ENCODE peak calls at places on chromosomes 3 and 15, in eight cellular contexts. One of them, this sample, is unnamed.
A peak's percentile ranks its signal among the peaks of the same experiment; 100 is the strongest.

GRCh38 chr3:99119312-99119810 is 217.9 kb upstream of the DCBLD2 start:
- DNase-seq in COLO829: no peak
- DNase-seq in CD8-positive, alpha-beta memory T cell: no peak
- DNase-seq in NB4: no peak
- DNase-seq in HT1080: peak; percentile 22
- DNase-seq in activated T-helper 1 cell treated with Interleukin-2 at 50 U/mL for 16 hours: no peak
- DNase-seq in iPS DF 19.7: no peak
- DNase-seq in glomerular endothelial cell: no peak
- DNase-seq in this sample: no peak

GRCh38 chr15:44193651-44194396 is 1.2 kb downstream of the FRMD5 start:
- DNase-seq in glomerular endothelial cell: no peak
- DNase-seq in NB4: no peak
- DNase-seq in COLO829: no peak
- DNase-seq in iPS DF 19.7: no peak
- DNase-seq in CD8-positive, alpha-beta memory T cell: no peak
- DNase-seq in activated T-helper 1 cell treated with Interleukin-2 at 50 U/mL for 16 hours: no peak
- DNase-seq in HT1080: no peak
- DNase-seq in this sample: no peak

GRCh38 chr15:96230557-96231181 is 99.8 kb upstream of the NR2F2 start:
- DNase-seq in CD8-positive, alpha-beta memory T cell: no peak
- DNase-seq in glomerular endothelial cell: peak; percentile 18
- DNase-seq in iPS DF 19.7: no peak
- DNase-seq in HT1080: peak; percentile 66
- DNase-seq in COLO829: peak; percentile 44
- DNase-seq in NB4: no peak
- DNase-seq in activated T-helper 1 cell treated with Interleukin-2 at 50 U/mL for 16 hours: no peak
- DNase-seq in this sample: no peak

GRCh38 chr3:161560006-161560637 is 63.5 kb downstream of the OTOL1 start:
- DNase-seq in NB4: peak; percentile 52
- DNase-seq in CD8-positive, alpha-beta memory T cell: no peak
- DNase-seq in activated T-helper 1 cell treated with Interleukin-2 at 50 U/mL for 16 hours: no peak
- DNase-seq in HT1080: peak; percentile 44
- DNase-seq in iPS DF 19.7: no peak
- DNase-seq in glomerular endothelial cell: peak; percentile 23
- DNase-seq in COLO829: peak; percentile 40
- DNase-seq in this sample: no peak

GRCh38 chr15:96312641-96313335 is 17.7 kb upstream of the NR2F2 start:
- DNase-seq in iPS DF 19.7: no peak
- DNase-seq in glomerular endothelial cell: no peak
- DNase-seq in COLO829: no peak
- DNase-seq in NB4: peak; percentile 22
- DNase-seq in activated T-helper 1 cell treated with Interleukin-2 at 50 U/mL for 16 hours: no peak
- DNase-seq in CD8-positive, alpha-beta memory T cell: no peak
- DNase-seq in HT1080: peak; percentile 36
- DNase-seq in this sample: no peak

GRCh38 chr3:120039642-120040610 is 54.3 kb downstream of the GSK3B start:
- DNase-seq in activated T-helper 1 cell treated with Interleukin-2 at 50 U/mL for 16 hours: no peak
- DNase-seq in CD8-positive, alpha-beta memory T cell: no peak
- DNase-seq in glomerular endothelial cell: no peak
- DNase-seq in COLO829: no peak
- DNase-seq in iPS DF 19.7: peak; percentile 5
- DNase-seq in HT1080: peak; percentile 43
- DNase-seq in NB4: peak; percentile 36
- DNase-seq in this sample: no peak

GRCh38 chr15:85477730-85478129 is 97.3 kb downstream of the AKAP13 start:
- DNase-seq in CD8-positive, alpha-beta memory T cell: no peak
- DNase-seq in NB4: no peak
- DNase-seq in activated T-helper 1 cell treated with Interleukin-2 at 50 U/mL for 16 hours: no peak
- DNase-seq in HT1080: peak; percentile 63
- DNase-seq in COLO829: no peak
- DNase-seq in iPS DF 19.7: no peak
- DNase-seq in glomerular endothelial cell: peak; percentile 48
- DNase-seq in this sample: no peak

GRCh38 chr15:45795487-45796069 is 160.7 kb downstream of the SQOR start:
- DNase-seq in COLO829: peak; percentile 13
- DNase-seq in NB4: peak; percentile 67
- DNase-seq in iPS DF 19.7: peak; percentile 59
- DNase-seq in activated T-helper 1 cell treated with Interleukin-2 at 50 U/mL for 16 hours: no peak
- DNase-seq in CD8-positive, alpha-beta memory T cell: no peak
- DNase-seq in HT1080: peak; percentile 38
- DNase-seq in glomerular endothelial cell: peak; percentile 76
- DNase-seq in this sample: peak; percentile 29

GRCh38 chr3:38837358-38837757 is 21.3 kb upstream of the SCN10A start:
- DNase-seq in glomerular endothelial cell: no peak
- DNase-seq in CD8-positive, alpha-beta memory T cell: no peak
- DNase-seq in HT1080: no peak
- DNase-seq in NB4: no peak
- DNase-seq in iPS DF 19.7: no peak
- DNase-seq in activated T-helper 1 cell treated with Interleukin-2 at 50 U/mL for 16 hours: no peak
- DNase-seq in COLO829: no peak
- DNase-seq in this sample: no peak

GRCh38 chr15:101201411-101202174 is 50.3 kb downstream of the CHSY1 start:
- DNase-seq in HT1080: peak; percentile 99
- DNase-seq in iPS DF 19.7: peak; percentile 75
- DNase-seq in CD8-positive, alpha-beta memory T cell: no peak
- DNase-seq in glomerular endothelial cell: no peak
- DNase-seq in activated T-helper 1 cell treated with Interleukin-2 at 50 U/mL for 16 hours: no peak
- DNase-seq in COLO829: peak; percentile 73
- DNase-seq in NB4: peak; percentile 91
- DNase-seq in this sample: no peak

GRCh38 chr3:153313307-153313945 is 151.4 kb downstream of the RAP2B start:
- DNase-seq in iPS DF 19.7: no peak
- DNase-seq in HT1080: peak; percentile 36
- DNase-seq in COLO829: no peak
- DNase-seq in activated T-helper 1 cell treated with Interleukin-2 at 50 U/mL for 16 hours: no peak
- DNase-seq in NB4: no peak
- DNase-seq in glomerular endothelial cell: no peak
- DNase-seq in CD8-positive, alpha-beta memory T cell: no peak
- DNase-seq in this sample: no peak

GRCh38 chr3:56930706-56931105 is 129.0 kb upstream of the ARHGEF3 start:
- DNase-seq in CD8-positive, alpha-beta memory T cell: no peak
- DNase-seq in HT1080: peak; percentile 95
- DNase-seq in glomerular endothelial cell: no peak
- DNase-seq in iPS DF 19.7: no peak
- DNase-seq in COLO829: no peak
- DNase-seq in NB4: no peak
- DNase-seq in activated T-helper 1 cell treated with Interleukin-2 at 50 U/mL for 16 hours: no peak
- DNase-seq in this sample: no peak

GRCh38 chr3:188358787-188359493 is 205.0 kb downstream of the LPP start:
- DNase-seq in activated T-helper 1 cell treated with Interleukin-2 at 50 U/mL for 16 hours: no peak
- DNase-seq in NB4: peak; percentile 20
- DNase-seq in HT1080: no peak
- DNase-seq in glomerular endothelial cell: no peak
- DNase-seq in iPS DF 19.7: no peak
- DNase-seq in CD8-positive, alpha-beta memory T cell: no peak
- DNase-seq in COLO829: no peak
- DNase-seq in this sample: peak; percentile 52

GRCh38 chr3:188052966-188053340 is 101.0 kb upstream of the LPP start:
- DNase-seq in COLO829: no peak
- DNase-seq in glomerular endothelial cell: no peak
- DNase-seq in HT1080: no peak
- DNase-seq in activated T-helper 1 cell treated with Interleukin-2 at 50 U/mL for 16 hours: no peak
- DNase-seq in CD8-positive, alpha-beta memory T cell: no peak
- DNase-seq in iPS DF 19.7: no peak
- DNase-seq in NB4: no peak
- DNase-seq in this sample: no peak

GRCh38 chr15:100111103-100112060 is 230.4 kb downstream of the ADAMTS17 start:
- DNase-seq in iPS DF 19.7: no peak
- DNase-seq in HT1080: peak; percentile 97
- DNase-seq in glomerular endothelial cell: no peak
- DNase-seq in activated T-helper 1 cell treated with Interleukin-2 at 50 U/mL for 16 hours: no peak
- DNase-seq in NB4: peak; percentile 96
- DNase-seq in CD8-positive, alpha-beta memory T cell: no peak
- DNase-seq in COLO829: peak; percentile 83
- DNase-seq in this sample: peak; percentile 44

GRCh38 chr15:34434627-34435305 is 2.8 kb downstream of the GOLGA8A start:
- DNase-seq in HT1080: no peak
- DNase-seq in CD8-positive, alpha-beta memory T cell: no peak
- DNase-seq in COLO829: no peak
- DNase-seq in NB4: no peak
- DNase-seq in glomerular endothelial cell: no peak
- DNase-seq in activated T-helper 1 cell treated with Interleukin-2 at 50 U/mL for 16 hours: no peak
- DNase-seq in iPS DF 19.7: no peak
- DNase-seq in this sample: no peak

GRCh38 chr15:86221119-86221518 is 141.4 kb downstream of the AGBL1 start:
- DNase-seq in iPS DF 19.7: no peak
- DNase-seq in CD8-positive, alpha-beta memory T cell: no peak
- DNase-seq in glomerular endothelial cell: no peak
- DNase-seq in HT1080: no peak
- DNase-seq in activated T-helper 1 cell treated with Interleukin-2 at 50 U/mL for 16 hours: no peak
- DNase-seq in NB4: no peak
- DNase-seq in COLO829: no peak
- DNase-seq in this sample: no peak

GRCh38 chr3:42101048-42101447 is 9.9 kb downstream of the TRAK1 start:
- DNase-seq in COLO829: no peak
- DNase-seq in HT1080: peak; percentile 37
- DNase-seq in iPS DF 19.7: no peak
- DNase-seq in NB4: peak; percentile 56
- DNase-seq in glomerular endothelial cell: no peak
- DNase-seq in CD8-positive, alpha-beta memory T cell: no peak
- DNase-seq in activated T-helper 1 cell treated with Interleukin-2 at 50 U/mL for 16 hours: no peak
- DNase-seq in this sample: no peak

GRCh38 chr3:67381667-67382272 is 272.6 kb downstream of the SUCLG2 start:
- DNase-seq in iPS DF 19.7: no peak
- DNase-seq in NB4: peak; percentile 36
- DNase-seq in glomerular endothelial cell: peak; percentile 20
- DNase-seq in COLO829: peak; percentile 36
- DNase-seq in activated T-helper 1 cell treated with Interleukin-2 at 50 U/mL for 16 hours: no peak
- DNase-seq in HT1080: no peak
- DNase-seq in CD8-positive, alpha-beta memory T cell: no peak
- DNase-seq in this sample: peak; percentile 49

GRCh38 chr3:12221663-12222062 is 63.0 kb upstream of the TIMP4 start:
- DNase-seq in iPS DF 19.7: no peak
- DNase-seq in activated T-helper 1 cell treated with Interleukin-2 at 50 U/mL for 16 hours: no peak
- DNase-seq in HT1080: no peak
- DNase-seq in NB4: no peak
- DNase-seq in glomerular endothelial cell: no peak
- DNase-seq in COLO829: no peak
- DNase-seq in CD8-positive, alpha-beta memory T cell: no peak
- DNase-seq in this sample: no peak

GRCh38 chr3:185823280-185824044 is 1.4 kb downstream of the IGF2BP2 start:
- DNase-seq in HT1080: peak; percentile 49
- DNase-seq in activated T-helper 1 cell treated with Interleukin-2 at 50 U/mL for 16 hours: no peak
- DNase-seq in iPS DF 19.7: no peak
- DNase-seq in CD8-positive, alpha-beta memory T cell: no peak
- DNase-seq in COLO829: no peak
- DNase-seq in glomerular endothelial cell: no peak
- DNase-seq in NB4: peak; percentile 58
- DNase-seq in this sample: peak; percentile 26

GRCh38 chr15:73959801-73960200 is 32.3 kb downstream of the STOML1 start:
- DNase-seq in glomerular endothelial cell: no peak
- DNase-seq in NB4: no peak
- DNase-seq in iPS DF 19.7: no peak
- DNase-seq in CD8-positive, alpha-beta memory T cell: no peak
- DNase-seq in HT1080: no peak
- DNase-seq in COLO829: no peak
- DNase-seq in activated T-helper 1 cell treated with Interleukin-2 at 50 U/mL for 16 hours: no peak
- DNase-seq in this sample: no peak

GRCh38 chr15:100762289-100762688 is 117.3 kb upstream of the ALDH1A3 start:
- DNase-seq in iPS DF 19.7: no peak
- DNase-seq in HT1080: no peak
- DNase-seq in activated T-helper 1 cell treated with Interleukin-2 at 50 U/mL for 16 hours: no peak
- DNase-seq in NB4: no peak
- DNase-seq in COLO829: no peak
- DNase-seq in CD8-positive, alpha-beta memory T cell: no peak
- DNase-seq in glomerular endothelial cell: no peak
- DNase-seq in this sample: no peak

GRCh38 chr15:68696532-68697363 is 118.0 kb downstream of the CORO2B start:
- DNase-seq in HT1080: no peak
- DNase-seq in NB4: no peak
- DNase-seq in COLO829: no peak
- DNase-seq in activated T-helper 1 cell treated with Interleukin-2 at 50 U/mL for 16 hours: no peak
- DNase-seq in CD8-positive, alpha-beta memory T cell: no peak
- DNase-seq in glomerular endothelial cell: no peak
- DNase-seq in iPS DF 19.7: no peak
- DNase-seq in this sample: no peak